ENCODE peak calls at places on chromosomes 12 and 14, in seven cellular contexts. S, I, D, K, P, R and B are unnamed samples.

GRCh38 chr14:23864252-23864651 is 89.3 kb upstream of the DHRS4 start:
- DNase-seq in S (no peak), I (no peak), D (no peak), K (peak; percentile 35), P (no peak), R (no peak), B (no peak)

GRCh38 chr12:15146585-15146984 is 74.6 kb downstream of the RERG start:
- DNase-seq in S (no peak), I (no peak), D (peak; percentile 13), K (no peak), P (no peak), R (no peak), B (no peak)

GRCh38 chr14:99384446-99385417 is 95.9 kb downstream of the SETD3 start:
- DNase-seq in S (no peak), I (no peak), D (no peak), K (no peak), P (no peak), R (no peak), B (no peak)

GRCh38 chr12:112777387-112778025 is 14.0 kb upstream of the RPH3A start:
- DNase-seq in S (no peak), I (peak; percentile 7), D (no peak), K (no peak), P (no peak), R (no peak), B (no peak)

GRCh38 chr12:105915997-105916697 is 222.6 kb downstream of the NUAK1 start:
- DNase-seq in S (no peak), I (no peak), D (no peak), K (no peak), P (no peak), R (no peak), B (no peak)

GRCh38 chr12:90808568-90808967 is 146.4 kb downstream of the CCER1 start:
- DNase-seq in S (no peak), I (no peak), D (no peak), K (no peak), P (no peak), R (no peak), B (no peak)

GRCh38 chr12:116604151-116604550 is 45.0 kb downstream of the MAP1LC3B2 start:
- DNase-seq in S (peak; percentile 31), I (no peak), D (no peak), K (no peak), P (no peak), R (no peak), B (no peak)

GRCh38 chr14:72932893-72933292 is 6.6 kb downstream of the DCAF4 start:
- DNase-seq in S (no peak), I (no peak), D (no peak), K (no peak), P (no peak), R (no peak), B (no peak)

GRCh38 chr12:109770861-109771670 is 57.4 kb downstream of the FAM222A start:
- DNase-seq in S (no peak), I (no peak), D (no peak), K (no peak), P (peak; percentile 61), R (no peak), B (no peak)

GRCh38 chr12:94636462-94637085 is 13.8 kb downstream of the TMCC3 start:
- DNase-seq in S (peak; percentile 79), I (no peak), D (no peak), K (no peak), P (no peak), R (no peak), B (no peak)

GRCh38 chr12:13383379-13383778 is 186.9 kb downstream of the EMP1 start:
- DNase-seq in S (no peak), I (no peak), D (no peak), K (no peak), P (no peak), R (no peak), B (no peak)

GRCh38 chr12:131454418-131455217 is 256.3 kb upstream of the SFSWAP start:
- DNase-seq in S (no peak), I (peak; percentile 7), D (peak; percentile 13), K (peak; percentile 30), P (no peak), R (no peak), B (peak; percentile 22)

GRCh38 chr14:64117671-64118402 is 176.3 kb downstream of the ESR2 start:
- DNase-seq in S (no peak), I (no peak), D (no peak), K (peak; percentile 86), P (no peak), R (no peak), B (no peak)

GRCh38 chr12:57611116-57611809 is at the start of gene ARHGEF25:
- DNase-seq in S (peak; percentile 47), I (peak; percentile 49), D (peak; percentile 54), K (peak; percentile 39), P (peak; percentile 83), R (peak; percentile 58), B (peak; percentile 77)